ENCODE peak calls at places on chromosomes 12 and 14, in eight cellular contexts. X, I, G, P, R, S, K and Z are unnamed samples. For H3K4me1, the result is how much of the 10 kb centered on the place peaks cover.

GRCh38 chr12:121295123-121295745 is 1.3 kb downstream of the CAMKK2 start:
- DNase-seq in X (no peak), I (no peak), G (no peak), P (no peak), R (no peak), S (no peak), K (no peak), Z (no peak)

GRCh38 chr12:123006977-123007376 is 26.5 kb downstream of the ARL6IP4 start:
- DNase-seq in X (no peak), I (no peak), G (no peak), P (no peak), R (no peak), S (no peak), K (no peak), Z (no peak)

GRCh38 chr14:52977798-52978197 is 26.9 kb upstream of the FERMT2 start:
- DNase-seq in X (no peak), I (no peak), G (no peak), P (no peak), R (no peak), S (no peak), K (no peak), Z (no peak)

GRCh38 chr14:89137514-89138163 is 279.4 kb downstream of the FOXN3 start:
- DNase-seq in X (no peak), I (no peak), G (no peak), P (peak), R (peak), S (no peak), K (peak), Z (no peak)

GRCh38 chr12:1474567-1475153 is 119.7 kb downstream of the FBXL14 start:
- DNase-seq in X (no peak), I (no peak), G (no peak), P (no peak), R (no peak), S (no peak), K (no peak), Z (no peak)

GRCh38 chr14:64693766-64694165 is 10.5 kb upstream of the PLEKHG3 start:
- DNase-seq in X (peak), I (no peak), G (no peak), P (no peak), R (no peak), S (no peak), K (peak), Z (no peak)

GRCh38 chr12:17028348-17028747 is 422.4 kb upstream of the LMO3 start:
- DNase-seq in X (no peak), I (no peak), G (no peak), P (no peak), R (no peak), S (no peak), K (no peak), Z (no peak)

GRCh38 chr12:13435535-13435934 is 239.0 kb downstream of the EMP1 start:
- DNase-seq in X (no peak), I (no peak), G (no peak), P (no peak), R (no peak), S (no peak), K (no peak), Z (no peak)

GRCh38 chr12:78929075-78929418 is 64.5 kb downstream of the SYT1 start:
- DNase-seq in X (no peak), I (no peak), G (no peak), P (no peak), R (no peak), S (no peak), K (no peak), Z (no peak)

GRCh38 chr12:1517007-1517406 is 77.4 kb downstream of the FBXL14 start:
- DNase-seq in X (peak), I (no peak), G (no peak), P (no peak), R (no peak), S (no peak), K (no peak), Z (no peak)

GRCh38 chr14:101365329-101366158 is 195.8 kb upstream of the DIO3 start:
- DNase-seq in X (no peak), I (no peak), G (peak), P (no peak), R (no peak), S (peak), K (peak), Z (peak)

GRCh38 chr14:63717704-63718103 is 10.2 kb downstream of the SGPP1 start:
- DNase-seq in X (no peak), I (no peak), G (no peak), P (no peak), R (no peak), S (no peak), K (no peak), Z (no peak)

GRCh38 chr12:2690348-2691000 is 104.3 kb upstream of the FKBP4 start:
- DNase-seq in X (no peak), I (no peak), G (no peak), P (no peak), R (no peak), S (no peak), K (no peak), Z (no peak)

GRCh38 chr12:110107369-110108281 is 16.5 kb upstream of the IFT81 start:
- DNase-seq in X (peak), I (peak), G (peak), P (no peak), R (no peak), S (no peak), K (peak), Z (peak)

GRCh38 chr12:4214912-4215861 is 58.4 kb upstream of the CCND2 start:
- DNase-seq in X (peak), I (no peak), G (peak), P (peak), R (peak), S (peak), K (no peak), Z (peak)

GRCh38 chr14:30194769-30195168 is 267.1 kb upstream of the PRKD1 start:
- DNase-seq in X (no peak), I (no peak), G (no peak), P (no peak), R (no peak), S (no peak), K (no peak), Z (no peak)

GRCh38 chr12:47753021-47754001 is 5.4 kb downstream of the RAPGEF3 start:
- DNase-seq in X (peak), I (no peak), G (no peak), P (peak), R (peak), S (peak), K (peak), Z (no peak)

GRCh38 chr14:22820731-22821130 is 5.5 kb upstream of the SLC7A7 start:
- DNase-seq in X (no peak), I (no peak), G (no peak), P (no peak), R (no peak), S (no peak), K (no peak), Z (no peak)

GRCh38 chr12:125140918-125141573 is 75.8 kb downstream of the AACS start:
- DNase-seq in X (no peak), I (no peak), G (no peak), P (no peak), R (no peak), S (no peak), K (no peak), Z (no peak)

GRCh38 chr12:73585136-73585535 is 952.5 kb upstream of the ATXN7L3B start:
- DNase-seq in X (no peak), I (no peak), G (no peak), P (no peak), R (no peak), S (no peak), K (no peak), Z (no peak)

GRCh38 chr12:55847033-55847432 is 4.3 kb upstream of the MMP19 start:
- DNase-seq in X (no peak), I (peak), G (peak), P (no peak), R (no peak), S (no peak), K (peak), Z (no peak)

GRCh38 chr12:52390739-52391617 is 5.5 kb upstream of the KRT84 start:
- DNase-seq in X (no peak), I (no peak), G (peak), P (no peak), R (no peak), S (peak), K (no peak), Z (peak)

GRCh38 chr14:23174785-23175184 is 8.7 kb downstream of the SLC7A8 start:
- DNase-seq in X (no peak), I (no peak), G (no peak), P (no peak), R (no peak), S (no peak), K (no peak), Z (no peak)

GRCh38 chr12:60072911-60073310 is 477.1 kb downstream of the SLC16A7 start:
- DNase-seq in X (no peak), I (no peak), G (no peak), P (no peak), R (no peak), S (no peak), K (no peak), Z (no peak)

GRCh38 chr14:57869530-57870088 is 3.7 kb upstream of the SLC35F4 start:
- DNase-seq in X (no peak), I (no peak), G (no peak), P (no peak), R (no peak), S (no peak), K (no peak), Z (no peak)

GRCh38 chr12:62767506-62767905 is 167.4 kb downstream of the PPM1H start:
- DNase-seq in X (no peak), I (no peak), G (no peak), P (no peak), R (no peak), S (no peak), K (no peak), Z (no peak)

GRCh38 chr14:23078692-23079116 is 16.2 kb downstream of the ACIN1 start:
- DNase-seq in X (peak), I (no peak), G (peak), P (no peak), R (peak), S (no peak), K (peak), Z (peak)

GRCh38 chr12:80230068-80230467 is 130.7 kb downstream of the OTOGL start:
- DNase-seq in X (no peak), I (no peak), G (no peak), P (no peak), R (no peak), S (no peak), K (no peak), Z (no peak)

DNA sequence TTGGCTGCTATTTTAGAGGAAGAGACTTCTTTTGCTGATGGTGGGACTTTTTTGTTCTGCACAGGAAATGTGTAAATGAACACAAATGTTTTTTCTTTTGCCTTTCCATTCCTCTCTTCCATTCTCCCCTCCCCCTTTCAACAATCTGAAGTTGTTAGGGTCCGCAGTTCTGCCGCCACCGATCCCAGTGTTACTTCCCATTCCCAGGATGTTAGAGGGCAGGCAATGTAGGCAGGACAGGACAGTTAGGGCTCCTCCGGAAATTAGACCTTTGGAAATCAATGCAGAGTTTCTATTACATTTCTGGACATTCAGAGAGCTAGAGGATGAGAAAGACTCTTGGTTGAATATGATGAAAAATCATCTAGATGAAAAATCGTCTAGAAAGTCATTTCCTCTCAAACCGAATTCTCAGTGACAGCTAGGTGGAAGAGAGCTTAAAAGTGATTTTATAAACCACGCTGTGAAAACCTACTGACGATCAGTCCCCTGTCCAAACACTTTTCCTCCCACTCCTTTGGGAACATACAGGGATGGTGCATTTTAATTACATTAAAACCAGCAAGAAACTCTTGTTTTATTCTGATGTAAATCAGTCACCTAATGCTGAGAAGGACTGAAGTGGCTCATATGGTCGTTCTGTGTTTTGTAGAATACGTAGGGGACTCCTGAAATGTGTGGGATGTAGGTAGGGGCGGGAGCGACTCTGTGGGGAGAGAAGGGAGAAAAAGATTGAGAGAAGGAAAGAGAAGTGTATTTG is 17.9 kb downstream of the FOXG1 start:
- DNase-seq in X (no peak), I (no peak), G (no peak), P (no peak), R (no peak), S (no peak), K (no peak), Z (no peak)
- H3K4me3 ChIP-seq in X (no peak), I (no peak), G (no peak), P (no peak), R (no peak), S (no peak), K (no peak), Z (no peak)

GRCh38 chr12:82012176-82012575 is 253.0 kb upstream of the PPFIA2 start:
- DNase-seq in X (no peak), I (no peak), G (no peak), P (no peak), R (no peak), S (no peak), K (no peak), Z (no peak)

GRCh38 chr12:82019533-82019932 is 260.4 kb upstream of the PPFIA2 start:
- DNase-seq in X (no peak), I (no peak), G (no peak), P (no peak), R (no peak), S (no peak), K (no peak), Z (peak)

DNA sequence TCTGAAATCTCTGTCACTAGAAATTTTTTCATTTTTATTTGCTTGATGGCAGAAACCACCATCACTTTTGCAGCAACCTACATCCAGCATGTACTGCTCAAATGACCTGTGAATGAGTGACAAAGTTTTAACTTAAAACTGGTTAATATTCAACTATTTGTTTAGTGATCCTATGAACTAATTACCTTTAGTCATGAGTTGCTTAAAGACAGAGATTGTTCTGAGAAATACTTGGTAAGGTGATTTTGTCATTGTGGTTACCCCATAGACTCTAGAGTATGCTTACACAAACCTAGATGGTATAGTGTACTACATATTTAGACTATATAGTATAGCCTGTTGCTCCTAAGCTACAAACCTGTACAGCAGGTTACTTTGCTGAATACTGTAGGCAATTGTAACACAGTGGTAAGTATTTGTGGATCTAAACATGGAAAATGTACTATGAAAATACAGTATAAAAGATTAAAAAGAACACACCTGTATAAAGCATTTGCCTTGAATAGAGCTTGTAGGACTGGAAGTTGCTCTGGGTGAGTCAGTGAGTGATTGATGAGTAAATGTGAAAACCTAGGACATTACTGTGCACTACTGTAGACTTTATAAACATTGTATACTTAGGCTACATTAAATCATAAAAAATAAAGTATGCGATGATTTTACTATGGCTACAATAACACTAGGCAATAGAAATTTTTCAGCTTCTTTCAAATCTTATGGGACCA is 256.6 kb upstream of the PPFIA2 start:
- DNase-seq in X (no peak), I (no peak), G (no peak), P (no peak), R (no peak), S (no peak), K (no peak), Z (no peak)
- H3K4me1 ChIP-seq in X (under half), I (under half), G (under half), P (under half), R (under half), S (under half), K (under half), Z (under half)

GRCh38 chr12:57815177-57816000 is 3.1 kb downstream of the AVIL start:
- DNase-seq in X (no peak), I (no peak), G (no peak), P (no peak), R (no peak), S (peak), K (no peak), Z (no peak)
- TF ChIP-seq POLR2A in X (no peak), I (no peak), G (no peak), P (no peak), R (no peak), S (no peak), K (no peak), Z (no peak)

GRCh38 chr12:25051171-25051570 is 102.3 kb upstream of the BCAT1 start:
- DNase-seq in X (no peak), I (no peak), G (no peak), P (no peak), R (no peak), S (no peak), K (no peak), Z (no peak)

GRCh38 chr12:25051583-25052190 is 102.8 kb upstream of the BCAT1 start:
- DNase-seq in X (peak), I (no peak), G (no peak), P (no peak), R (no peak), S (peak), K (no peak), Z (no peak)

GRCh38 chr12:25053021-25053271 is 104.0 kb upstream of the BCAT1 start:
- DNase-seq in X (no peak), I (no peak), G (no peak), P (no peak), R (no peak), S (no peak), K (no peak), Z (no peak)

GRCh38 chr12:25054076-25054782 is 105.3 kb upstream of the BCAT1 start:
- DNase-seq in X (no peak), I (no peak), G (no peak), P (no peak), R (no peak), S (no peak), K (no peak), Z (no peak)

GRCh38 chr12:25052191-25053020 is 103.5 kb upstream of the BCAT1 start:
- DNase-seq in X (peak), I (no peak), G (no peak), P (no peak), R (no peak), S (peak), K (no peak), Z (no peak)
- H3K4me3 ChIP-seq in X (peak), I (peak), G (peak), P (no peak), R (peak), S (peak), K (no peak), Z (no peak)

GRCh38 chr12:50787618-50788017 is 23.7 kb downstream of the ATF1 start:
- DNase-seq in X (no peak), I (no peak), G (no peak), P (no peak), R (no peak), S (no peak), K (no peak), Z (no peak)
- H3K4me1 ChIP-seq in X (under half), I (under half), G (under half), P (under half), R (under half), S (under half), K (under half), Z (under half)

GRCh38 chr12:95857151-95857550 is 1.6 kb upstream of the SNRPF start:
- DNase-seq in X (no peak), I (no peak), G (no peak), P (no peak), R (no peak), S (no peak), K (no peak), Z (no peak)

GRCh38 chr12:95859947-95860850 is 1.4 kb downstream of the SNRPF start:
- DNase-seq in X (no peak), I (no peak), G (no peak), P (no peak), R (no peak), S (no peak), K (no peak), Z (no peak)

GRCh38 chr12:95859344-95859816 is 628 bp downstream of the SNRPF start:
- DNase-seq in X (no peak), I (no peak), G (no peak), P (no peak), R (no peak), S (no peak), K (no peak), Z (no peak)

GRCh38 chr12:95857799-95858198 is 953 bp upstream of the SNRPF start:
- DNase-seq in X (no peak), I (peak), G (no peak), P (no peak), R (no peak), S (no peak), K (no peak), Z (peak)

GRCh38 chr12:95858451-95859343 is at the start of gene SNRPF:
- DNase-seq in X (peak), I (peak), G (peak), P (peak), R (peak), S (peak), K (peak), Z (peak)
- TF ChIP-seq POLR2A in X (no peak), I (peak), G (no peak), P (no peak), R (no peak), S (no peak), K (no peak), Z (no peak)

GRCh38 chr14:104968153-104968527 is 10.0 kb downstream of the AHNAK2 start:
- DNase-seq in X (peak), I (peak), G (peak), P (peak), R (peak), S (peak), K (peak), Z (peak)
- H3K4me3 ChIP-seq in X (peak), I (peak), G (peak), P (no peak), R (peak), S (peak), K (peak), Z (no peak)

GRCh38 chr14:93037354-93037753 is 78.4 kb downstream of the ITPK1 start:
- DNase-seq in X (no peak), I (no peak), G (no peak), P (no peak), R (no peak), S (peak), K (no peak), Z (no peak)
- H3K4me1 ChIP-seq in X (under half), I (under half), G (half or more), P (half or more), R (half or more), S (half or more), K (under half), Z (half or more)

DNA sequence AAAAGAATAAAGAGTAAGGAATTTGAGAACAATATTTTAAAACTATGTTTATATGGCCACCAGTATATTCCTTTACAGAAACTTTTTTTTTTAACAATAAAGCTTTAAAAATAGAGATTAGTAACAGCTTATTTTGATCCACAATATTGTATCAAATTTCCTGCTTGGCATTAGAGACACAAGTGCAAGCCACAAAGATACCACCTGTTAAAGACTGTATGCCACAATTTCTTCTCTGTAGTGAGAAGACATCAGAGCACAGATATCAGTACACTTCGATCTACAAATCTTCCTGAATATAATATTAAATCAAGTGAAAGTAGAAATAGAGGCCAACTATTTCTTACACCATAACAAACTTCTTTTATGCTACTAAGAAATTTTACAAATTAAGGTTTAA is 68.0 kb downstream of the GALNT4 start:
- DNase-seq in X (no peak), I (no peak), G (no peak), P (no peak), R (no peak), S (no peak), K (no peak), Z (no peak)
- TF ChIP-seq POLR2A in X (no peak), I (no peak), G (no peak), P (no peak), R (no peak), S (no peak), K (no peak), Z (no peak)